ENCODE peak calls at places on chromosomes 2 and 18, in seven cellular contexts. T, N, O, L, J, K and G are unnamed samples. For H3K4me1, the result is how much of the 10 kb centered on the place peaks cover.

GRCh38 chr18:48902023-48902855 is 48.5 kb downstream of the SMAD7 start:
- DNase-seq in L (peak), N (peak), O (no peak), T (peak), J (peak), K (peak), G (peak)

GRCh38 chr18:67433971-67434370 is 82.5 kb downstream of the DSEL start:
- DNase-seq in J (no peak), T (no peak), N (no peak), L (no peak), K (no peak), O (no peak), G (no peak)

GRCh38 chr2:189049709-189050108 is 75.5 kb downstream of the COL3A1 start:
- DNase-seq in K (no peak), O (no peak), J (no peak), N (no peak), T (no peak), L (no peak), G (no peak)

GRCh38 chr2:27080603-27080938 is 2.2 kb downstream of the EMILIN1 start:
- DNase-seq in J (no peak), K (peak), O (no peak), L (peak), T (no peak), N (no peak), G (no peak)

GRCh38 chr2:213187833-213188532 is 36.6 kb upstream of the IKZF2 start:
- DNase-seq in J (peak), N (peak), K (no peak), T (peak), L (no peak), O (peak), G (no peak)

GRCh38 chr2:162149940-162150339 is 2.1 kb downstream of the GCG start:
- DNase-seq in L (no peak), O (no peak), N (no peak), J (no peak), K (no peak), T (no peak), G (no peak)

GRCh38 chr2:112880081-112880531 is 30.9 kb upstream of the IL37 start:
- DNase-seq in O (no peak), T (peak), J (no peak), K (no peak), N (peak), L (no peak), G (no peak)

GRCh38 chr2:236286866-236287545 is 22.8 kb upstream of the ASB18 start:
- DNase-seq in T (peak), N (peak), K (no peak), O (no peak), J (peak), L (no peak), G (no peak)

GRCh38 chr2:171792157-171792556 is 101.9 kb downstream of the SLC25A12 start:
- DNase-seq in L (no peak), N (no peak), J (no peak), K (no peak), T (no peak), O (no peak), G (no peak)

GRCh38 chr2:77834360-77835002 is 312.3 kb upstream of the LRRTM4 start:
- DNase-seq in O (peak), N (no peak), K (no peak), J (no peak), T (no peak), L (no peak), G (no peak)

GRCh38 chr2:218992196-218992595 is 1.0 kb downstream of the CRYBA2 start:
- DNase-seq in O (no peak), L (no peak), K (no peak), N (no peak), T (no peak), J (no peak), G (no peak)

GRCh38 chr18:76491436-76491800 is 3.6 kb downstream of the ZNF516 start:
- DNase-seq in J (peak), K (peak), O (peak), L (peak), N (no peak), T (peak), G (peak)

GRCh38 chr18:37956902-37957301 is 391.3 kb upstream of the CELF4 start:
- DNase-seq in O (no peak), J (no peak), N (no peak), L (no peak), T (no peak), K (no peak), G (no peak)

GRCh38 chr2:135744761-135745314 is 3.2 kb downstream of the UBXN4 start:
- DNase-seq in T (peak), O (no peak), L (no peak), N (peak), J (peak), K (no peak), G (no peak)

GRCh38 chr2:237423891-237424290 is 9.9 kb upstream of the COL6A3 start:
- DNase-seq in J (no peak), K (no peak), O (no peak), L (no peak), N (no peak), T (no peak), G (no peak)

GRCh38 chr2:220269421-220269820 is 642.0 kb downstream of the SLC4A3 start:
- DNase-seq in N (no peak), J (no peak), O (peak), K (no peak), T (no peak), L (no peak), G (no peak)

GRCh38 chr18:46859855-46860254 is 57.5 kb downstream of the PIAS2 start:
- DNase-seq in T (no peak), N (no peak), O (no peak), K (no peak), L (no peak), J (no peak), G (no peak)

GRCh38 chr2:71070294-71071025 is 2.0 kb downstream of the NAGK start:
- DNase-seq in L (no peak), O (no peak), J (peak), K (no peak), N (peak), T (peak), G (peak)

GRCh38 chr2:204177977-204178522 is 241.5 kb downstream of the ICOS start:
- DNase-seq in K (peak), N (peak), T (peak), J (peak), L (no peak), O (peak), G (no peak)

GRCh38 chr2:61235716-61236115 is 73.7 kb downstream of the C2orf74 start:
- DNase-seq in J (no peak), K (no peak), T (no peak), L (no peak), O (no peak), N (no peak), G (no peak)

GRCh38 chr2:160952462-160952861 is 207.8 kb upstream of the TANK start:
- DNase-seq in J (no peak), L (peak), T (peak), K (peak), O (no peak), N (no peak), G (no peak)

GRCh38 chr2:138502253-138503086 is 900 bp downstream of the SPOPL start:
- DNase-seq in T (peak), K (no peak), J (no peak), O (no peak), L (no peak), N (peak), G (no peak)

GRCh38 chr2:85735691-85736090 is 18.1 kb upstream of the ATOH8 start:
- DNase-seq in T (no peak), O (no peak), L (no peak), J (no peak), N (no peak), K (no peak), G (no peak)

GRCh38 chr2:105768961-105769452 is 24.3 kb downstream of the NCK2 start:
- DNase-seq in K (no peak), O (no peak), L (no peak), T (peak), N (peak), J (no peak), G (no peak)
- H3K4me1 ChIP-seq in K (under half), O (under half), L (under half), T (under half), N (under half), J (under half), G (under half)

DNA sequence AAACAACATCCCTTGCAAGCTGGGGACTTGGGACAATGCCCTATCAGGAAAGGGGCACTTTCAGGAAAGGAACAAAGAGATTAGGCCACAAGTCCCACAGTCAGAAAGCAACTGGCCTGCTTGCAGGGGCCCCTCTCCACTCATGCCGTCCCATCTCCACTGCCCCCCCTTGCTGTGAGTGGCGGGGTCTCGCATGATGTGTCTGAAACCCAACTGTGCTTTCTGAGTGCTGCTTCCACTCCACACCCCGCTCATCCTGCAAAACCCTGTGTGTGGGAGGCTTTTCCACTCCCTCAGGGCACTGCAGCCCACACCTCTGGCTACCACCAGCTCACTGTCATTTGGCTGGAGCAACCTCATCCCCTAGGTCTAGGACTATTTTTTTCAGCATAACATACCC is 7.9 kb downstream of the HS6ST1 start:
- DNase-seq in T (no peak), L (no peak), J (no peak), O (no peak), K (no peak), N (no peak), G (peak)
- H3K27ac ChIP-seq in T (no peak), L (no peak), J (no peak), O (no peak), K (peak), N (no peak), G (no peak)

GRCh38 chr2:10547011-10547410 is 98.9 kb upstream of the ODC1 start:
- DNase-seq in T (peak), N (peak), J (no peak), L (no peak), O (no peak), K (no peak), G (no peak)
- H3K4me1 ChIP-seq in T (under half), N (under half), J (under half), L (under half), O (under half), K (under half), G (under half)

GRCh38 chr2:105974800-105975199 is 219.3 kb downstream of the UXS1 start:
- DNase-seq in L (no peak), J (no peak), T (no peak), K (no peak), N (no peak), O (no peak), G (no peak)

GRCh38 chr2:105972226-105972625 is 221.9 kb downstream of the UXS1 start:
- DNase-seq in N (no peak), J (no peak), K (no peak), L (no peak), O (no peak), T (no peak), G (no peak)

GRCh38 chr2:105977807-105978206 is 216.3 kb downstream of the UXS1 start:
- DNase-seq in K (no peak), J (no peak), L (no peak), N (no peak), T (no peak), O (no peak), G (no peak)

DNA sequence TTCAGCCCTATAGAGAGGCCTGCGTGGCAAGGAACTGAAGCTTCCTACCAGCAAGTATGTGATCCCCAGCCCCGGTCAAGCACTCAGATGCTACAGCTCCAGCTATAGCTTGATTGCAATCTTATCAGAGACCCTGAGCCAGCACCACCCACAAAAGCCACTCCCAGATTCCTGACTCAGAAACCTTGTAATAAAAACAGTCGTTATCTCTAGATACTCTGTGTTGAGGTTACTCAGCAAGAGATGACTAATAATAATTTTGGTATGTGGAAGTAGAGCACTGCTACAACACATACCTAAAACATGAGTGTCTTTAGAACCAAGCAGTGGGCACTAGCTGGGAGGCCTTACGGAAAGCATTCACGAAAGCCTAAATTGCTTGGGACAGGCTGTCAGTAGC is 216.9 kb downstream of the UXS1 start:
- DNase-seq in T (peak), L (no peak), K (no peak), N (peak), J (peak), O (no peak), G (peak)
- H3K27ac ChIP-seq in T (no peak), L (no peak), K (no peak), N (peak), J (no peak), O (no peak), G (no peak)